ENCODE peak calls at places on chromosomes 11 and 22, in four cellular contexts. X is GM12865; U is stimulated activated CD8-positive, alpha-beta memory T cell treated with anti-CD3 and anti-CD28 coated beads, Interleukin-2, amount 100 ng/mL, for 1 hour; I is WERI-Rb-1. C is an unnamed sample.

GRCh38 chr11:130781906-130782305 is 134.4 kb downstream of the SNX19 start:
- DNase-seq in U (no peak), X (no peak), I (no peak), C (no peak)

GRCh38 chr11:104523611-104524010 is 359.7 kb upstream of the PDGFD start:
- DNase-seq in I (no peak), U (no peak), X (no peak), C (no peak)

GRCh38 chr11:102990145-102990544 is 34.6 kb upstream of the MMP13 start:
- DNase-seq in U (no peak), I (no peak), X (no peak), C (no peak)

GRCh38 chr11:69044111-69045013 is 4.4 kb upstream of the TPCN2 start:
- DNase-seq in X (peak; percentile 29), I (peak; percentile 29), U (no peak), C (no peak)

GRCh38 chr11:113806403-113806802 is 26.8 kb downstream of the CLDN25 start:
- DNase-seq in I (peak; percentile 65), X (peak; percentile 55), U (no peak), C (no peak)

GRCh38 chr22:18034076-18034475 is 9.7 kb upstream of the MICAL3 start:
- DNase-seq in X (no peak), U (no peak), I (no peak), C (no peak)

GRCh38 chr11:120324932-120325810 is at the start of gene TLCD5:
- DNase-seq in U (no peak), I (peak; percentile 90), X (peak; percentile 45), C (no peak)

GRCh38 chr11:102730036-102730815 is 5.5 kb upstream of the MMP8 start:
- DNase-seq in X (no peak), I (no peak), U (no peak), C (no peak)

GRCh38 chr11:69000831-69001245 is 12.2 kb downstream of the MRGPRF start:
- DNase-seq in U (no peak), X (no peak), I (no peak), C (no peak)

GRCh38 chr11:134394311-134394710 is 17.7 kb downstream of the B3GAT1 start:
- DNase-seq in I (no peak), X (no peak), U (no peak), C (no peak)

GRCh38 chr11:78504708-78505107 is 70.0 kb downstream of the NARS2 start:
- DNase-seq in X (no peak), U (no peak), I (no peak), C (no peak)

GRCh38 chr11:101126551-101127347 is 2.9 kb downstream of the PGR start:
- DNase-seq in U (no peak), I (no peak), X (no peak), C (no peak)

GRCh38 chr11:3130269-3131071 is 34.6 kb downstream of the OSBPL5 start:
- DNase-seq in U (no peak), I (peak; percentile 50), X (no peak), C (no peak)

GRCh38 chr22:49423125-49423650 is 404.5 kb downstream of the BRD1 start:
- DNase-seq in U (no peak), X (no peak), I (no peak), C (no peak)